ENCODE peak calls at places on chromosomes 2 and 18, in six cellular contexts. Z, E, D, A, Q and Y are unnamed samples.
A peak's percentile ranks its signal among the peaks of the same experiment; 100 is the strongest.

GRCh38 chr2:99576775-99577174 is 87.0 kb upstream of the REV1 start:
- DNase-seq in Z (no peak), E (no peak), D (no peak), A (no peak), Q (no peak), Y (no peak)

GRCh38 chr2:227479865-227480475 is 8.0 kb downstream of the AGFG1 start:
- DNase-seq in Z (no peak), E (no peak), D (no peak), A (no peak), Q (no peak), Y (no peak)

GRCh38 chr2:134173338-134174016 is 80.4 kb upstream of the MGAT5 start:
- DNase-seq in Z (no peak), E (no peak), D (peak; percentile 70), A (no peak), Q (no peak), Y (no peak)

GRCh38 chr2:88765154-88765948 is 73.9 kb downstream of the RPIA start:
- DNase-seq in Z (peak; percentile 55), E (peak; percentile 59), D (peak; percentile 77), A (no peak), Q (peak; percentile 14), Y (peak; percentile 54)

GRCh38 chr2:157895531-157895930 is 19.4 kb upstream of the ACVR1 start:
- DNase-seq in Z (no peak), E (no peak), D (no peak), A (no peak), Q (no peak), Y (no peak)

GRCh38 chr18:48441405-48441881 is 32.3 kb upstream of the ZBTB7C start:
- DNase-seq in Z (no peak), E (no peak), D (no peak), A (no peak), Q (no peak), Y (no peak)

GRCh38 chr18:11802586-11802985 is 48.6 kb upstream of the CHMP1B start:
- DNase-seq in Z (no peak), E (no peak), D (no peak), A (no peak), Q (no peak), Y (no peak)

GRCh38 chr2:88656690-88657089 is 29.4 kb upstream of the EIF2AK3 start:
- DNase-seq in Z (no peak), E (no peak), D (no peak), A (no peak), Q (no peak), Y (no peak)

GRCh38 chr2:199811360-199811759 is 39.6 kb downstream of the FTCDNL1 start:
- DNase-seq in Z (no peak), E (no peak), D (no peak), A (no peak), Q (no peak), Y (no peak)

GRCh38 chr2:16226942-16227664 is 286.8 kb downstream of the MYCN start:
- DNase-seq in Z (no peak), E (peak; percentile 83), D (no peak), A (no peak), Q (no peak), Y (no peak)

GRCh38 chr18:57727952-57728807 is 74.9 kb downstream of the ATP8B1 start:
- DNase-seq in Z (no peak), E (peak; percentile 20), D (no peak), A (no peak), Q (no peak), Y (no peak)

GRCh38 chr2:148058641-148059040 is 37.8 kb downstream of the MBD5 start:
- DNase-seq in Z (no peak), E (no peak), D (no peak), A (no peak), Q (no peak), Y (no peak)

GRCh38 chr2:69777778-69778089 is 35.8 kb downstream of the ANXA4 start:
- DNase-seq in Z (no peak), E (no peak), D (no peak), A (no peak), Q (no peak), Y (no peak)

GRCh38 chr2:107633580-107634147 is 193.0 kb upstream of the RGPD4 start:
- DNase-seq in Z (no peak), E (no peak), D (no peak), A (no peak), Q (no peak), Y (no peak)

GRCh38 chr2:19474128-19474527 is 115.7 kb upstream of the OSR1 start:
- DNase-seq in Z (no peak), E (no peak), D (no peak), A (no peak), Q (peak; percentile 73), Y (no peak)

GRCh38 chr2:85788603-85789002 is 34.8 kb downstream of the ATOH8 start:
- DNase-seq in Z (no peak), E (no peak), D (peak; percentile 22), A (no peak), Q (no peak), Y (no peak)

GRCh38 chr18:74796928-74797576 is 199.4 kb downstream of the ZNF407 start:
- DNase-seq in Z (no peak), E (no peak), D (no peak), A (peak; percentile 70), Q (no peak), Y (no peak)

GRCh38 chr2:124048664-124049063 is 23.6 kb downstream of the CNTNAP5 start:
- DNase-seq in Z (no peak), E (no peak), D (no peak), A (no peak), Q (no peak), Y (no peak)

GRCh38 chr2:177610813-177611212 is 218.2 kb downstream of the AGPS start:
- DNase-seq in Z (no peak), E (no peak), D (no peak), A (no peak), Q (no peak), Y (no peak)

GRCh38 chr2:167992258-167992657 is 255.1 kb downstream of the STK39 start:
- DNase-seq in Z (no peak), E (no peak), D (no peak), A (no peak), Q (no peak), Y (no peak)

GRCh38 chr2:230921806-230922595 is 3.0 kb downstream of the GPR55 start:
- DNase-seq in Z (no peak), E (no peak), D (peak; percentile 28), A (no peak), Q (no peak), Y (no peak)

GRCh38 chr2:170554278-170554955 is 160.7 kb upstream of the SP5 start:
- DNase-seq in Z (peak; percentile 28), E (no peak), D (no peak), A (no peak), Q (no peak), Y (no peak)

GRCh38 chr2:155377178-155377780 is 678.8 kb downstream of the KCNJ3 start:
- DNase-seq in Z (no peak), E (peak; percentile 37), D (no peak), A (peak; percentile 68), Q (no peak), Y (no peak)

GRCh38 chr2:43445781-43446180 is 150.1 kb downstream of the THADA start:
- DNase-seq in Z (no peak), E (no peak), D (no peak), A (no peak), Q (no peak), Y (no peak)
- H3K27ac ChIP-seq in Z (no peak overlapping the region), E (no peak overlapping the region), D (no peak overlapping the region), A (no peak overlapping the region), Q (no peak overlapping the region), Y (no peak overlapping the region)

GRCh38 chr2:222178450-222178849 is 120.3 kb downstream of the PAX3 start:
- DNase-seq in Z (no peak), E (no peak), D (no peak), A (no peak), Q (no peak), Y (no peak)
- H3K4me3 ChIP-seq in Z (no peak overlapping the region), E (no peak overlapping the region), D (no peak overlapping the region), A (no peak overlapping the region), Q (no peak overlapping the region), Y (no peak overlapping the region)

DNA sequence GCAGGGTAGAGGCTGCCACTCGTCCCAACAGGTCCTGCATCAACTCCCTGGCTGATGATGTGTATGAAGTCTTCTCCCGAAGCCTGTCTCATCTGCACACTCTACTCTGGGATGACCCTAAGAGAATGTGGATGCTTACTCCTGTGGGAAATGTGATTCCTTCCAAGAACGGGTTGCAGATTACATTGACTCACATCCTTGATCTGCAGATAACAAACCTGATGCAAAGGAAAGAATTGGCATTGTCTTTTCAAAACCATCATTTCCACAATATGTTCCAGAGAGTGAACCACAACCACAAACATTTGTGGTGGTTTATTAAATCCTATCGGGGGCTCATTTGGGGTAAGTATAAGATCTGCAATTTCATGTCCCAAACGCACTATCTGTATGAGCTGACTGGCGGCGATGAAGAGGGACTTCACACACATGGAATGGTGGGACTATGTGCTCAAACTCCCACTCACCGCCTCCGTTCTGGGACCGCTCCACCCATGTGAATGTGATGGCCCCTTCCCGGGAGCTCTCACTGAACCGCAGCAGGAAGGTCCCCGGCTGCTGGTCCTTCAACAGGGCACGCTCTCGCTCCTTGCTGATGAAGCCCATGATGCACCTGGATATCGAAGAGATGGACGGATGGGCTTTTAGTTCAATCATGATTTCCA is 35.5 kb downstream of the STAT1 start:
- DNase-seq in Z (no peak), E (no peak), D (no peak), A (no peak), Q (no peak), Y (no peak)
- H3K27ac ChIP-seq in Z (no peak overlapping the region), E (no peak overlapping the region), D (no peak overlapping the region), A (no peak overlapping the region), Q (no peak overlapping the region), Y (no peak overlapping the region)

GRCh38 chr18:22934789-22935188 is 1.7 kb downstream of the RBBP8 start:
- DNase-seq in Z (no peak), E (no peak), D (no peak), A (no peak), Q (no peak), Y (no peak)

GRCh38 chr18:22943847-22944246 is 10.7 kb downstream of the RBBP8 start:
- DNase-seq in Z (no peak), E (no peak), D (no peak), A (no peak), Q (no peak), Y (no peak)

GRCh38 chr18:22935431-22935830 is 2.3 kb downstream of the RBBP8 start:
- DNase-seq in Z (no peak), E (peak; percentile 38), D (no peak), A (no peak), Q (no peak), Y (no peak)

GRCh38 chr18:22936515-22936914 is 3.4 kb downstream of the RBBP8 start:
- DNase-seq in Z (no peak), E (no peak), D (no peak), A (no peak), Q (no peak), Y (no peak)

DNA sequence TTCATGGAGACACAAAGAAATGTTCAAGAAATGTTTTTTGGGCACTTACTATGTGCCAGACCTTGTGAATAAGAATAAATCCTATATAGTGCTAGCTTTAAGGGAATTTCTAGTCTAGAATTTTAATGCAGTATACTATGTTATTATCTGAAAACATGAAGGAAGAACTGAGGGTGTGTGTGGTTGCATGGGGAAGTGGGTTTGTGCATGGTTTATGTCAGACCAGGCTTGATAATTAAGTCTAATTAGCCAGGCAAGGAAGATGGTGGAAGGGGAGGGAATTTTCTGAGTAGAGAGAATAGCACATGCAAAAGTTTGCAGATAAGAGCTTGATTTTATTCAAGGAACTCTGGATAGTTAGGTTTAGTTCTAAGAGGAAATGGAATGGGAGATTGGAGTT is 6.5 kb downstream of the RBBP8 start:
- DNase-seq in Z (no peak), E (no peak), D (no peak), A (no peak), Q (no peak), Y (no peak)
- H3K4me3 ChIP-seq in Z (no peak overlapping the region), E (no peak overlapping the region), D (no peak overlapping the region), A (no peak overlapping the region), Q (no peak overlapping the region), Y (no peak overlapping the region)